ENCODE peak calls at places on chromosome 18, in seven cellular contexts. A is BE2C, V is heart right ventricle, Q is DND-41, T is RWPE1, S is vagina, L is cardiac fibroblast. N is an unnamed sample.
A peak's percentile ranks its signal among the peaks of the same experiment; 100 is the strongest.

GRCh38 chr18:9400197-9400596 is 65.6 kb downstream of the TWSG1 start:
- DNase-seq in A (no peak), V (no peak), Q (no peak), T (no peak), S (no peak), L (no peak), N (no peak)

GRCh38 chr18:25817571-25818237 is 272.7 kb downstream of the SS18 start:
- DNase-seq in A (no peak), V (no peak), Q (no peak), T (no peak), S (no peak), L (no peak), N (no peak)

GRCh38 chr18:22753130-22753831 is 179.8 kb upstream of the RBBP8 start:
- DNase-seq in A (no peak), V (no peak), Q (no peak), T (no peak), S (no peak), L (no peak), N (no peak)

GRCh38 chr18:46060359-46060841 is 11.7 kb downstream of the PSTPIP2 start:
- DNase-seq in A (peak; percentile 22), V (no peak), Q (no peak), T (no peak), S (no peak), L (no peak), N (no peak)

GRCh38 chr18:69838620-69839411 is 108.9 kb downstream of the CD226 start:
- DNase-seq in A (peak; percentile 64), V (no peak), Q (peak; percentile 47), T (peak; percentile 15), S (no peak), L (no peak), N (no peak)

GRCh38 chr18:12458761-12459160 is 51.0 kb downstream of the PRELID3A start:
- DNase-seq in A (no peak), V (no peak), Q (no peak), T (no peak), S (no peak), L (no peak), N (no peak)

GRCh38 chr18:45518770-45519169 is 96.5 kb upstream of the SLC14A2 start:
- DNase-seq in A (no peak), V (no peak), Q (no peak), T (no peak), S (no peak), L (peak; percentile 4), N (no peak)

GRCh38 chr18:76357174-76357573 is 137.9 kb downstream of the ZNF516 start:
- DNase-seq in A (no peak), V (no peak), Q (no peak), T (no peak), S (peak; percentile 13), L (no peak), N (no peak)

GRCh38 chr18:68588169-68588568 is 126.7 kb downstream of the TMX3 start:
- DNase-seq in A (no peak), V (no peak), Q (no peak), T (no peak), S (no peak), L (no peak), N (no peak)

GRCh38 chr18:54388203-54389142 is 30.8 kb downstream of the C18orf54 start:
- DNase-seq in A (peak; percentile 6), V (no peak), Q (peak; percentile 73), T (peak; percentile 32), S (no peak), L (peak; percentile 79), N (peak; percentile 45)

DNA sequence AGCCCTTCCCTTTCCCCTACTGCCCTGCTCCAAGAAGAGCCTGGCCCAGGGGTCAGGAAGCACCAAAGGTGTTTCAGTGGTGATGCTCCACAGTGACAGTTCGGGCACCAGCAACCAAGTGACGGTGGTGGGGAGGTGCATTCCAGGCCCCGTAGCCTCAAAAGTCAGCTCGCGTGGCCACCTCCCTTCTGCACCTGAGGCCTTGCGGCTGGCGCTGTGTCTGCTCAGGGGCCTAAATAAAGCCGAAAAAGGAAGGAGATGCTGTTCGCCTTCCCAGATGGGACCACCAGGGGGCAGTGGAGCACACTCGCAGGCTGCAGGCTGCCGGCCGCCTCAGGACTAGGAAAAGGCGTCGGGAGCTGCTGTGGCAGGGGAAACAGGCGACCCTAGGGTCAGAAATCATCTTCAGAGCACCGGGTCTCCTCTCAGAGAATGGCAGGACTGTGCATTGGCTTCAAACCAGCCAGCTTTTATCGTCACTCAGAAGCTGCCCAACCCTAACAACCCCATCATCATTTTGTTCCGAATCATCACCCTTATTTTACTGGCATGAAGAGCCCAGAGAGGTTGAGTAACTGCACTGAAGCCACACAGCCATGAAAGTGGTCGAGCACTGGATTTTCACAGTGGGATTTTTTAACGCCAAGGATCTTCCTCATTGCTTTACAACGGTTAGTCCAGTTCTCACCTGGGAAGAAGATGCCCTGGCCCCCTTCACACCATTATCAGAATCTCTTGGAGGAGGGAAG is 213.0 kb upstream of the CELF4 start:
- DNase-seq in A (peak; percentile 73), V (peak; percentile 57), Q (peak; percentile 65), T (peak; percentile 2), S (no peak), L (peak; percentile 57), N (peak; percentile 6)
- TF ChIP-seq CTCF in A (peak; percentile 74), V (peak; percentile 69), Q (peak; percentile 90), T (peak; percentile 58), S (peak; percentile 35), L (peak; percentile 61), N (peak; percentile 90)

DNA sequence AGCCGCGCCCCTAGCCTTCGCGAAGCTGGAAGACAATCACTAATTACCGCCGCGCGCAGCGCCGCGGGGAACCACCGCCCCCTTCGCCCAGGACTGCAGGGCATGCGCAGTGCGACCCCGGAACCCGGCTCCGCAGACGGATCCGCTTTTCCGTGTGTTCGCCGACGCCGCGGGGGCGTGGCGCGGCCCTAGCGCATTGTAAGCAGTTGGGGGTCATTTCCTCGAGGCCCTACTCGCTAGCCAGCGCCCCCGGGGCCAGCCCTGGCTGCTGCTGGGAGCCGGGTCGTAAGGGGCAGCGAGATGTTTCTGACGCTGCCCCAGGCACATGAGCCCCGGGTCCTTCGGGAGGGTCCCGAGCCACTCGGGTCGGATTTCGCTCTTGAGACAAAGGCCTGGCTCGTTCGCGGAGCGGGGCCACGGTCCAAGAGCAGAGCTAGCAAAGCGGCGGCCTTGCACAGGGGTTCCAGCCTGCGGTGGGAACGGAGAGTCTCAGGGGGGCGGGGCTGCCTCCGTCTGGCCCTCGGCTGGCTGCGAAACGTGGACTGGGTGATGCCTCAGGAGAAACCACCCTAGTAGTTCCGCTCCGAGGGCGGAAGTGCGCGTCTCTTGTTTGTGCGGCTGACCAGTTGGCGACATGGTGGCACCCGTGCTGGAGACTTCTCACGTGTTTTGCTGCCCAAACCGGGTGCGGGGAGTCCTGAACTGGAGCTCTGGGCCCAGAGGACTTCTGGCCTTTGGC is at the start of the genes ELP2 and SLC39A6:
- DNase-seq in A (peak; percentile 90), V (peak; percentile 96), Q (peak; percentile 93), T (peak; percentile 92), S (peak; percentile 97), L (peak; percentile 97), N (peak; percentile 87)
- TF ChIP-seq CTCF in A (no peak), V (no peak), Q (no peak), T (no peak), S (no peak), L (no peak), N (no peak)

GRCh38 chr18:3281456-3282400 is 19.8 kb downstream of the MYL12B start:
- DNase-seq in A (no peak), V (no peak), Q (no peak), T (peak; percentile 70), S (no peak), L (peak; percentile 87), N (no peak)
- TF ChIP-seq CTCF in A (peak; percentile 37), V (peak; percentile 69), Q (peak; percentile 75), T (peak; percentile 56), S (peak; percentile 57), L (peak; percentile 39), N (peak; percentile 41)

GRCh38 chr18:13611058-13611615 is 115.2 kb downstream of the FAM210A start:
- DNase-seq in A (no peak), V (peak; percentile 66), Q (peak; percentile 62), T (no peak), S (peak; percentile 82), L (peak; percentile 57), N (no peak)
- TF ChIP-seq CTCF in A (no peak), V (no peak), Q (peak; percentile 15), T (no peak), S (no peak), L (no peak), N (no peak)

N was measured in retinal pigment epithelial cell.